ENCODE peak calls at places on chromosome 20, in four cellular contexts. One of them, this sample, is unnamed. For H3K9me3 and H3K4me1, the result is how much of the 10 kb centered on the place peaks cover.

GRCh38 chr20:43681991-43682410 is 15.1 kb downstream of the MYBL2 start:
- DNase-seq in cardiac muscle cell: no peak
- DNase-seq in heart left ventricle: no peak
- DNase-seq in heart right ventricle: no peak
- DNase-seq in this sample: no peak

GRCh38 chr20:20567712-20568111 is 144.7 kb downstream of the RALGAPA2 start:
- DNase-seq in cardiac muscle cell: no peak
- DNase-seq in heart left ventricle: no peak
- DNase-seq in heart right ventricle: no peak
- DNase-seq in this sample: no peak

GRCh38 chr20:63749597-63750508 is 10.3 kb downstream of the SLC2A4RG start:
- DNase-seq in cardiac muscle cell: no peak
- DNase-seq in heart left ventricle: no peak
- DNase-seq in heart right ventricle: no peak
- DNase-seq in this sample: no peak

GRCh38 chr20:63913768-63914167 is 18.8 kb downstream of the DNAJC5 start:
- DNase-seq in cardiac muscle cell: no peak
- DNase-seq in heart left ventricle: peak
- DNase-seq in heart right ventricle: no peak
- DNase-seq in this sample: no peak

GRCh38 chr20:22371843-22372242 is 212.5 kb downstream of the FOXA2 start:
- DNase-seq in cardiac muscle cell: no peak
- DNase-seq in heart left ventricle: no peak
- DNase-seq in heart right ventricle: no peak
- DNase-seq in this sample: no peak

GRCh38 chr20:32052792-32053362 is 835 bp downstream of the HCK start:
- DNase-seq in cardiac muscle cell: no peak
- DNase-seq in heart left ventricle: peak
- DNase-seq in heart right ventricle: peak
- DNase-seq in this sample: peak

GRCh38 chr20:63893999-63894357 is 948 bp upstream of the DNAJC5 start:
- DNase-seq in cardiac muscle cell: no peak
- DNase-seq in heart left ventricle: no peak
- DNase-seq in heart right ventricle: no peak
- DNase-seq in this sample: no peak

GRCh38 chr20:5354871-5355270 is 38.1 kb upstream of the PROKR2 start:
- DNase-seq in cardiac muscle cell: peak
- DNase-seq in heart left ventricle: no peak
- DNase-seq in heart right ventricle: no peak
- DNase-seq in this sample: no peak

GRCh38 chr20:63500151-63500901 is 1.4 kb upstream of the EEF1A2 start:
- DNase-seq in cardiac muscle cell: no peak
- DNase-seq in heart left ventricle: peak
- DNase-seq in heart right ventricle: no peak
- DNase-seq in this sample: no peak

GRCh38 chr20:64131406-64131805 is 24.0 kb upstream of the NPBWR2 start:
- DNase-seq in cardiac muscle cell: peak
- DNase-seq in heart left ventricle: peak
- DNase-seq in heart right ventricle: no peak
- DNase-seq in this sample: no peak

GRCh38 chr20:58555078-58555765 is 40.0 kb upstream of the APCDD1L start:
- DNase-seq in cardiac muscle cell: peak
- DNase-seq in heart left ventricle: no peak
- DNase-seq in heart right ventricle: no peak
- DNase-seq in this sample: no peak

GRCh38 chr20:48669946-48670630 is 157.7 kb downstream of the PREX1 start:
- DNase-seq in cardiac muscle cell: no peak
- DNase-seq in heart left ventricle: no peak
- DNase-seq in heart right ventricle: no peak
- DNase-seq in this sample: no peak

GRCh38 chr20:44773070-44773829 is 27.6 kb downstream of the KCNK15 start:
- DNase-seq in cardiac muscle cell: no peak
- DNase-seq in heart left ventricle: no peak
- DNase-seq in heart right ventricle: no peak
- DNase-seq in this sample: no peak

GRCh38 chr20:39706089-39706721 is 744.1 kb downstream of the DHX35 start:
- DNase-seq in cardiac muscle cell: no peak
- DNase-seq in heart left ventricle: peak
- DNase-seq in heart right ventricle: peak
- DNase-seq in this sample: no peak
- H3K9me3 ChIP-seq in cardiac muscle cell: under half
- H3K9me3 ChIP-seq in heart left ventricle: under half
- H3K9me3 ChIP-seq in heart right ventricle: under half
- H3K9me3 ChIP-seq in this sample: under half

GRCh38 chr20:51691703-51692102 is 76.5 kb downstream of the ATP9A start:
- DNase-seq in cardiac muscle cell: no peak
- DNase-seq in heart left ventricle: no peak
- DNase-seq in heart right ventricle: no peak
- DNase-seq in this sample: no peak

GRCh38 chr20:51688600-51688999 is 79.6 kb downstream of the ATP9A start:
- DNase-seq in cardiac muscle cell: no peak
- DNase-seq in heart left ventricle: no peak
- DNase-seq in heart right ventricle: no peak
- DNase-seq in this sample: no peak

GRCh38 chr20:51692806-51693400 is 75.3 kb downstream of the ATP9A start:
- DNase-seq in cardiac muscle cell: no peak
- DNase-seq in heart left ventricle: no peak
- DNase-seq in heart right ventricle: no peak
- DNase-seq in this sample: no peak

GRCh38 chr20:51687630-51688029 is 80.6 kb downstream of the ATP9A start:
- DNase-seq in cardiac muscle cell: no peak
- DNase-seq in heart left ventricle: no peak
- DNase-seq in heart right ventricle: no peak
- DNase-seq in this sample: no peak

DNA sequence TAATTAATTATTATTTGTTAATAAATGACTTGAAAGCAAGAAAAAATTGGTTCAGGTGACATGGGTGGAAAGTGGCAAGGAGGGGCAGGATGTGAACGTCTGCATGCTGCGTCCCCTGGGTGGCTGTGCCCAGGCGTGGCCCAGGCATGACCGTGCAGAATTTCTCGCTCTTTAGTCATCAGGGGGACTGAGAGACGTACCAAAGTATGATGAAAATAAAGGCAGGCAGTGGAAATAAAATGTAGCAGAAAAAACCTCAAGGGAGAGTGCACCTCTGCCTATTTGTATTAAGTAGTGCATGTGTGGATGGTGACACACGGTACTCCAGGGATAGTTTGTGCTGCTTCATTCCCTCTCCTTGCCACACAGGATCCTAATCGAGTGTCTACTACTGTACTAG is 81.1 kb downstream of the ATP9A start:
- DNase-seq in cardiac muscle cell: peak
- DNase-seq in heart left ventricle: no peak
- DNase-seq in heart right ventricle: no peak
- DNase-seq in this sample: no peak
- H3K27ac ChIP-seq in cardiac muscle cell: no peak
- H3K27ac ChIP-seq in heart left ventricle: no peak
- H3K27ac ChIP-seq in heart right ventricle: no peak
- H3K27ac ChIP-seq in this sample: no peak

GRCh38 chr20:10654630-10655029 is 19.2 kb downstream of the JAG1 start:
- DNase-seq in cardiac muscle cell: no peak
- DNase-seq in heart left ventricle: no peak
- DNase-seq in heart right ventricle: no peak
- DNase-seq in this sample: no peak

GRCh38 chr20:10652660-10653191 is 21.1 kb downstream of the JAG1 start:
- DNase-seq in cardiac muscle cell: no peak
- DNase-seq in heart left ventricle: no peak
- DNase-seq in heart right ventricle: no peak
- DNase-seq in this sample: no peak

GRCh38 chr20:10652185-10652584 is 21.6 kb downstream of the JAG1 start:
- DNase-seq in cardiac muscle cell: no peak
- DNase-seq in heart left ventricle: no peak
- DNase-seq in heart right ventricle: no peak
- DNase-seq in this sample: no peak

GRCh38 chr20:10655723-10656122 is 18.1 kb downstream of the JAG1 start:
- DNase-seq in cardiac muscle cell: no peak
- DNase-seq in heart left ventricle: no peak
- DNase-seq in heart right ventricle: no peak
- DNase-seq in this sample: no peak

DNA sequence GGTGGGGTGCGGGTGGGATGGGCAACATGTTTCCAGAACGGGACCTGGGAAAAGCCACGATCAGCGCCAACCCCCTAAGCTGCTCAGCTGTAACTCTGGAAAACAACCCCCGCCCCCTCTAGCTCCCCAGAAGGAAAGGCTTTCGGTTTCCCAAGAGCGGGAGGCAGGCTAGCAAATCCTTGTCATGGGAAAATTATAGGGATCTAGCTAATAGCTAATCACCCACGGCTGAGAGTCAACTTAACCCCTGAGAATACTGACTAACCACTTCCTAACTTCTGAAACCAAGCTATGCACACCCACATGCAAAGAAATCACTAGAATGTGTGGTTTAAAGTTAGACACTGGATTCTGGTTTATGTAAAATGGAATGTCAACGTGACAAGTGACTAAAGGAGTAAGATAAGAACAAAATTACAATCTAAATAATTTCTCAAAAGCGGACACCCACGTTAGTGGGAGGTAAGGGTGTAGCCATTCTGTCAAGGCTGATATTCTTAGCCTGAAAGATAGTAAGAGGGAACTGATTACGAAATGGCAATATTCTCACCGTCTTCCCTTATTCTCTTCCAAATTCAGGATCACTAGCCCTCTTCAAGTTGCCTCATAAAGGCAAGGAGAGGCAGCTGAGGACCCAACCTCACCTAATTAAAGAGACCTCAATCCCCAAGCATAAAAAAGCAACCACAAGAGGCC is 20.1 kb downstream of the JAG1 start:
- DNase-seq in cardiac muscle cell: peak
- DNase-seq in heart left ventricle: no peak
- DNase-seq in heart right ventricle: no peak
- DNase-seq in this sample: no peak
- H3K4me1 ChIP-seq in cardiac muscle cell: half or more
- H3K4me1 ChIP-seq in heart left ventricle: half or more
- H3K4me1 ChIP-seq in heart right ventricle: half or more
- H3K4me1 ChIP-seq in this sample: under half

GRCh38 chr20:62112368-62112767 is 9.9 kb upstream of the LSM14B start:
- DNase-seq in cardiac muscle cell: no peak
- DNase-seq in heart left ventricle: no peak
- DNase-seq in heart right ventricle: no peak
- DNase-seq in this sample: no peak
- H3K9me3 ChIP-seq in cardiac muscle cell: under half
- H3K9me3 ChIP-seq in heart left ventricle: under half
- H3K9me3 ChIP-seq in heart right ventricle: half or more
- H3K9me3 ChIP-seq in this sample: under half

DNA sequence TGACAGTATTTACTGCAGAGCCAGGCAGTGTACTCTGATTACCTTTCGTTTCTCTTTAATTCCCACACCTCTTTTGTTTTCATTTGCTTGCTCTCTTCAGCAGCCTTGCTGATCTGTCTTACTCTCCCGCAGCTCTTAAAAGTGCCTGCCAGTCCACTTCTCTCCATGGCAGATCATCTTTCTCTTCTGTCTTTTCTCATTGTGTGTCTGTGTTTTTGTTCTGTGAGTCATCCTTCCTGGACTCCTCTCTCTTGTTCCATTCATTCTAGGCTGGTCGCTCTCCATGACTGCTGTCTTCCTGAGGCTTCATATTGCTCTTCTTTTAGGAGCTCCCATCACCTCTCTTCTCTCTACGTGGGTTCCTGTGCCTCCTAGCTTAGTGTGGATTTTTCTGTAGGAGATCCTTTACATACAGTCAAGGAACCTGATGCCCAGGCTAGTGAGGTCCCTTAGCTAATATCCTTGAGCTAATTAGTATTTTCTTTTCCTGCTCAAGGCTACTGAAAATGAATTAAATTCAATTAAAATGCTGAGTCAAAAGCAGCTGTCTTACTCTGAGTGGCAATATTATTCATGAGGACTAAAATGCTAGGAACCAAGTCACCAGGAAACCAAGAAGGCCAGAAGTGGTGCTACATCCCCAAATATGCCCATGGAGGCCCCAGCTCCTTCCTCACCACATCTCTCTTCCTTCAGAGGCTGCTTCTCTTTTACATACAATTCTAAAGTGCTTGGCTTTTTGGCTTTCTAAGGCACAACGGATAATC is 86.1 kb downstream of the SLX4IP start:
- DNase-seq in cardiac muscle cell: peak
- DNase-seq in heart left ventricle: no peak
- DNase-seq in heart right ventricle: no peak
- DNase-seq in this sample: no peak
- H3K27ac ChIP-seq in cardiac muscle cell: no peak
- H3K27ac ChIP-seq in heart left ventricle: no peak
- H3K27ac ChIP-seq in heart right ventricle: no peak
- H3K27ac ChIP-seq in this sample: no peak